ENCODE peak calls at places on chromosomes 4 and X, in seven cellular contexts. I is COR-L47, C is smooth muscle cell of the brain vasculature, T is caudate nucleus, D is EH, F is brain microvascular endothelial cell, E is EL. Q is an unnamed sample.

GRCh38 chr4:172962564-172963353 is 205.9 kb upstream of the GALNT7 start:
- DNase-seq in I (peak), E (peak), F (no peak), T (no peak), C (no peak), D (peak), Q (peak)

GRCh38 chrX:72048515-72049455 is 82.9 kb downstream of the RTL5 start:
- DNase-seq in T (no peak), E (no peak), C (no peak), F (no peak), D (no peak), I (no peak), Q (no peak)

GRCh38 chr4:148054275-148054674 is 322.4 kb downstream of the ARHGAP10 start:
- DNase-seq in E (no peak), I (no peak), C (no peak), D (no peak), T (no peak), F (peak), Q (no peak)

GRCh38 chr4:135724426-135724825 is 1522.8 kb upstream of the PABPC4L start:
- DNase-seq in D (no peak), I (no peak), T (no peak), E (no peak), F (no peak), C (no peak), Q (no peak)

GRCh38 chrX:115602729-115603389 is 41.9 kb downstream of the PLS3 start:
- DNase-seq in I (no peak), D (peak), E (peak), F (no peak), C (no peak), T (no peak), Q (no peak)

GRCh38 chrX:33307954-33308353 is 96.6 kb upstream of the DMD start:
- DNase-seq in F (peak), T (no peak), D (no peak), I (no peak), E (no peak), C (no peak), Q (no peak)

GRCh38 chr4:128846063-128846462 is 36.6 kb downstream of the JADE1 start:
- DNase-seq in C (no peak), I (no peak), D (no peak), T (no peak), F (no peak), E (no peak), Q (no peak)

GRCh38 chr4:160826339-160826679 is 1337.5 kb downstream of the FSTL5 start:
- DNase-seq in F (no peak), E (no peak), D (no peak), C (no peak), I (no peak), T (no peak), Q (no peak)

GRCh38 chrX:104566921-104567501 is 1.0 kb downstream of the IL1RAPL2 start:
- DNase-seq in E (no peak), F (no peak), D (no peak), C (no peak), T (no peak), I (no peak), Q (no peak)

GRCh38 chr4:102223461-102223860 is 121.8 kb downstream of the SLC39A8 start:
- DNase-seq in T (no peak), I (no peak), E (no peak), F (no peak), D (no peak), C (no peak), Q (peak)

GRCh38 chr4:105923507-105924238 is 28.4 kb downstream of the NPNT start:
- DNase-seq in D (peak), T (no peak), I (no peak), C (no peak), F (peak), E (peak), Q (no peak)

GRCh38 chr4:146890301-146890700 is 55.4 kb downstream of the TTC29 start:
- DNase-seq in C (no peak), E (no peak), D (no peak), T (no peak), I (no peak), F (no peak), Q (no peak)

GRCh38 chr4:185826381-185826780 is 14.4 kb upstream of the SORBS2 start:
- DNase-seq in F (no peak), D (no peak), I (no peak), E (no peak), T (no peak), C (no peak), Q (no peak)

GRCh38 chrX:63488546-63489373 is 137.6 kb upstream of the SPIN4 start:
- DNase-seq in C (no peak), F (no peak), E (no peak), I (no peak), T (no peak), D (no peak), Q (no peak)

GRCh38 chrX:78182881-78183280 is 43.4 kb upstream of the TAF9B start:
- DNase-seq in T (no peak), C (no peak), I (no peak), E (no peak), F (no peak), D (no peak), Q (no peak)

Q was measured in NCI-H446.